ENCODE peak calls at places on chromosomes 6 and 20, in six cellular contexts. F is choroid plexus epithelial cell, A is fibroblast of mammary gland, Q is cardiac muscle cell, C is tibial nerve, G is MM.1S. I is an unnamed sample.

GRCh38 chr20:25484224-25484846 is 76.9 kb downstream of the GINS1 start:
- DNase-seq in C (no peak), G (no peak), A (no peak), Q (no peak), F (no peak), I (no peak)

GRCh38 chr6:108164815-108165706 is 761 bp upstream of the NR2E1 start:
- DNase-seq in Q (no peak), C (no peak), F (no peak), G (no peak), A (no peak), I (no peak)

GRCh38 chr6:40931927-40932326 is 107.1 kb downstream of the UNC5CL start:
- DNase-seq in C (no peak), F (no peak), G (no peak), A (peak; percentile 66), Q (no peak), I (no peak)

GRCh38 chr6:41073968-41074691 is 1.4 kb downstream of the NFYA start:
- DNase-seq in A (peak; percentile 76), Q (peak; percentile 33), F (peak; percentile 31), C (no peak), G (peak; percentile 27), I (no peak)

GRCh38 chr20:9483131-9483530 is 31.3 kb upstream of the LAMP5 start:
- DNase-seq in F (no peak), Q (no peak), C (no peak), A (no peak), G (no peak), I (no peak)

GRCh38 chr20:12925214-12925755 is 83.5 kb upstream of the SPTLC3 start:
- DNase-seq in G (peak; percentile 79), Q (peak; percentile 89), C (peak; percentile 24), F (peak; percentile 95), A (peak; percentile 85), I (peak; percentile 15)

GRCh38 chr6:23349521-23350147 is 776.4 kb upstream of the NRSN1 start:
- DNase-seq in Q (peak; percentile 60), G (no peak), A (peak; percentile 93), F (peak; percentile 81), C (no peak), I (no peak)

GRCh38 chr6:122799140-122799539 is 10.1 kb downstream of the SMPDL3A start:
- DNase-seq in A (no peak), Q (no peak), C (no peak), G (no peak), F (no peak), I (no peak)

GRCh38 chr20:20070871-20071726 is 18.8 kb downstream of the CFAP61 start:
- DNase-seq in A (no peak), G (no peak), C (no peak), Q (no peak), F (no peak), I (no peak)

GRCh38 chr20:46013826-46014516 is 5.3 kb downstream of the MMP9 start:
- DNase-seq in Q (peak; percentile 52), G (peak; percentile 68), F (peak; percentile 50), A (peak; percentile 48), C (peak; percentile 38), I (no peak)

GRCh38 chr20:24798930-24799705 is 150.0 kb upstream of the CST7 start:
- DNase-seq in C (no peak), G (no peak), A (no peak), Q (no peak), F (peak; percentile 23), I (no peak)

GRCh38 chr20:40986774-40987173 is 41.8 kb upstream of the TOP1 start:
- DNase-seq in Q (no peak), A (no peak), C (no peak), F (no peak), G (peak; percentile 92), I (no peak)

GRCh38 chr20:40993794-40994540 is 34.7 kb upstream of the TOP1 start:
- DNase-seq in C (no peak), F (no peak), G (no peak), A (peak; percentile 37), Q (no peak), I (no peak)

GRCh38 chr20:40992349-40993113 is 36.1 kb upstream of the TOP1 start:
- DNase-seq in F (no peak), G (no peak), C (no peak), A (no peak), Q (no peak), I (no peak)

GRCh38 chr20:40990542-40991120 is 38.0 kb upstream of the TOP1 start:
- DNase-seq in F (peak; percentile 95), A (peak; percentile 87), Q (peak; percentile 92), G (peak; percentile 84), C (peak; percentile 88), I (peak; percentile 70)

GRCh38 chr20:40991181-40991889 is 37.3 kb upstream of the TOP1 start:
- DNase-seq in Q (no peak), A (no peak), F (peak; percentile 27), C (peak; percentile 50), G (peak; percentile 86), I (peak; percentile 99)
- H3K4me3 ChIP-seq in Q (no peak overlapping the region), A (no peak overlapping the region), F (no peak overlapping the region), C (no peak overlapping the region), G (no peak overlapping the region), I (peak overlapping the region; percentile 6)

GRCh38 chr20:44495257-44495656 is 19.6 kb downstream of the TTPAL start:
- DNase-seq in F (peak; percentile 98), Q (peak; percentile 73), A (peak; percentile 94), G (no peak), C (no peak), I (no peak)

GRCh38 chr20:44495802-44496481 is 20.3 kb downstream of the TTPAL start:
- DNase-seq in F (peak; percentile 96), G (no peak), C (no peak), A (peak; percentile 100), Q (peak; percentile 58), I (no peak)

GRCh38 chr20:44497761-44498160 is 22.1 kb downstream of the TTPAL start:
- DNase-seq in C (no peak), Q (no peak), F (no peak), G (no peak), A (no peak), I (no peak)

GRCh38 chr20:44494681-44495080 is 19.0 kb downstream of the TTPAL start:
- DNase-seq in A (no peak), G (no peak), F (peak; percentile 60), Q (no peak), C (no peak), I (no peak)

DNA sequence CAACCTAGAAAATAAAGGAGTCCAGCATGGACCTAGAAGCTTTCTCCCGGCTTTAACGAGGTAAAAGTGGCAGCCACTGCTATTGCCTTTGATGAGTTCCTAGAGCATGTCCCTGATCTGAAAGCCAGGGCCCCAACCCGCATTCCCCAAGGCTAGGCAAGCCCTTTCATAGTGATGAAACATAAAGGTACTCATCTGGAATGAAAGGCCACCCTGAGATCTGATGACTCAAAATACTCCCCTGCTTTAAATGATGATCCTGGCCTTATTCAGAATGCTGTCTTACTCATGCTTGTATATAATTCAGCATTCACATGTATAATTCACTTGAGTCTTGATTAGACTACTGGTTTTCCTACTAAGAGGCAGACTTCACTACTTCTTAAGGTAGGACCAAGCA is 21.3 kb downstream of the TTPAL start:
- DNase-seq in F (peak; percentile 87), G (no peak), Q (no peak), C (no peak), A (peak; percentile 97), I (no peak)
- TF ChIP-seq CTCF in F (no peak), G (no peak), Q (no peak), C (no peak), A (no peak), I (no peak)

DNA sequence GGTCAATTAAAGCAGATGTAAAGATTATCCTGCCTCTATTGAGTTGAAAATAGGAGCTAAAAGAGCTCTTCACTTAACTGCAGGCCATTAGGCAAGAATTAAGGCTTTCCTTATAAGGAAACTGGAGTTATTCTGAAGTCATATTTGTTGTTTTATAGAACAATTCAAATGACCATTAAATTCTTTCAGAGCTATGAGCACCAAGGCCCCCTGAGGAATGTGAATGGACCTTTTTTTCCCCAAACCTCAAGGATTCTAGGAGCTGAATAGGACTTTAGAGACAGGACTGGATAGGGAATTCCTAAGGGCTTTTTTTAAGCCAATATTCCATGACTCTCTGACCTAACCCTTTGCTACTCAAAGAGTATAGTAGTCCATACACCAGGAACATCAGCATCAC is 565.7 kb upstream of the BTBD3 start:
- DNase-seq in C (no peak), F (no peak), G (no peak), Q (no peak), A (no peak), I (no peak)
- H3K4me3 ChIP-seq in C (no peak overlapping the region), F (no peak overlapping the region), G (no peak overlapping the region), Q (no peak overlapping the region), A (no peak overlapping the region), I (no peak overlapping the region)

DNA sequence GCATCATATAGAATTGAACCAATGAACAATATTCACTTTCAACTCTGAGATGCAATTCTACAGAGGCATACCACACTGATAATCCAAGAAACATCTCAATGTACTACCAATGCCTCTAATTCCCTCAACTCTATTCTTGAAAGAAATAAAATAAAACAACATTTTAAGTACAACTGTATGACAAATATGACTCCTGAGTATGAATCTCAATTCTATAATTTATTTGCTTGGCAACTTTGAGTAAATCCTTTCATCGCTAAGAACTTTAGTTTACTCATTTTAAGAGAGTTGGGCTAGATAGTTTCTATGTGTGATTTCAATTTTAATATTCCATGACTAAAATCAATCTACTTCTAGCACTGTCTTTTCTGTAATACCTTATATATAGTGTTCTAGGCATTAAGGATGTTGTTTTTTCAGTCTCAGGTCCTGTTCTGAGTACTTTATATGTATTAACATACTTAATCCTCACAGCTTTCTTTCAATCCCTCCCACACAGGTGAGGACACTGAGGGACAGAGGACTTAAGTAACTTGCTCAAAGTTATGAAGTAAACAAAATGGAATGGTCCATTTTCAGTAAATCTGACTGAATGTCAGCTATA is 33.4 kb downstream of the GOPC start:
- DNase-seq in Q (no peak), A (no peak), C (no peak), G (no peak), F (no peak), I (no peak)
- TF ChIP-seq CTCF in Q (no peak), A (no peak), C (no peak), G (no peak), F (no peak), I (no peak)

I was measured in GM12864.